ENCODE peak calls at places on chromosomes 1 and 21, in ten cellular contexts. D is dorsolateral prefrontal cortex, O is PC-3, R is upper lobe of right lung, A is psoas muscle, E is esophagus squamous epithelium, M is pancreas, N is coronary artery, P is epithelial cell of esophagus, F is brain microvascular endothelial cell. W is an unnamed sample.

GRCh38 chr21:45899317-45900033 is 82.1 kb upstream of the COL6A1 start:
- DNase-seq in D (no peak), O (no peak), R (no peak), A (no peak), E (no peak), M (no peak), N (no peak), P (no peak), F (no peak), W (no peak)

GRCh38 chr1:166479052-166479631 is 312.3 kb upstream of the FAM78B start:
- DNase-seq in D (peak), O (peak), R (no peak), A (peak), E (no peak), M (peak), N (no peak), P (peak), F (peak), W (peak)

GRCh38 chr21:44996501-44996921 is 56.7 kb downstream of the SLX9 start:
- DNase-seq in D (no peak), O (no peak), R (no peak), A (no peak), E (no peak), M (peak), N (no peak), P (no peak), F (no peak), W (no peak)

GRCh38 chr1:2300004-2300771 is 72.1 kb downstream of the SKI start:
- DNase-seq in D (no peak), O (no peak), R (no peak), A (no peak), E (no peak), M (no peak), N (no peak), P (no peak), F (no peak), W (no peak)

GRCh38 chr1:18140411-18140810 is 32.8 kb downstream of the IGSF21 start:
- DNase-seq in D (no peak), O (no peak), R (no peak), A (no peak), E (no peak), M (no peak), N (no peak), P (no peak), F (no peak), W (no peak)

GRCh38 chr1:208631516-208631915 is 387.3 kb upstream of the PLXNA2 start:
- DNase-seq in D (no peak), O (no peak), R (no peak), A (no peak), E (no peak), M (no peak), N (no peak), P (peak), F (no peak), W (no peak)

GRCh38 chr1:43843684-43844083 is 89.9 kb upstream of the ARTN start:
- DNase-seq in D (no peak), O (no peak), R (no peak), A (no peak), E (no peak), M (no peak), N (no peak), P (no peak), F (no peak), W (no peak)

GRCh38 chr1:151472852-151473731 is 13.8 kb upstream of the POGZ start:
- DNase-seq in D (no peak), O (peak), R (peak), A (peak), E (no peak), M (no peak), N (no peak), P (peak), F (peak), W (peak)

GRCh38 chr1:8818325-8818775 is 910 bp upstream of the RERE start:
- DNase-seq in D (no peak), O (peak), R (no peak), A (no peak), E (no peak), M (peak), N (no peak), P (peak), F (peak), W (peak)

GRCh38 chr1:237868814-237869600 is 21.7 kb downstream of the ZP4 start:
- DNase-seq in D (no peak), O (no peak), R (no peak), A (no peak), E (no peak), M (no peak), N (no peak), P (no peak), F (no peak), W (no peak)

GRCh38 chr21:38858429-38859205 is 52.9 kb downstream of the ETS2 start:
- DNase-seq in D (no peak), O (no peak), R (no peak), A (no peak), E (no peak), M (no peak), N (no peak), P (no peak), F (no peak), W (no peak)

GRCh38 chr1:79079770-79080169 is 73.2 kb upstream of the ADGRL4 start:
- DNase-seq in D (no peak), O (peak), R (no peak), A (no peak), E (no peak), M (no peak), N (no peak), P (peak), F (peak), W (peak)

GRCh38 chr1:58717979-58718378 is 18.1 kb upstream of the MYSM1 start:
- DNase-seq in D (no peak), O (no peak), R (no peak), A (no peak), E (no peak), M (no peak), N (no peak), P (no peak), F (no peak), W (no peak)

GRCh38 chr1:116175621-116176020 is 64.4 kb downstream of the MAB21L3 start:
- DNase-seq in D (no peak), O (no peak), R (no peak), A (no peak), E (no peak), M (no peak), N (no peak), P (no peak), F (no peak), W (no peak)

GRCh38 chr1:6033986-6034749 is 11.5 kb upstream of the KCNAB2 start:
- DNase-seq in D (peak), O (peak), R (no peak), A (peak), E (no peak), M (peak), N (no peak), P (peak), F (peak), W (peak)

GRCh38 chr1:199780948-199781347 is 246.6 kb upstream of the NR5A2 start:
- DNase-seq in D (no peak), O (peak), R (no peak), A (no peak), E (no peak), M (no peak), N (no peak), P (peak), F (no peak), W (peak)

GRCh38 chr1:200880212-200880611 is 7.4 kb downstream of the GPR25 start:
- DNase-seq in D (no peak), O (no peak), R (no peak), A (no peak), E (no peak), M (no peak), N (no peak), P (peak), F (no peak), W (no peak)

GRCh38 chr1:214451591-214451990 is 99.8 kb downstream of the PTPN14 start:
- DNase-seq in D (no peak), O (no peak), R (no peak), A (no peak), E (no peak), M (no peak), N (no peak), P (peak), F (no peak), W (no peak)

GRCh38 chr1:45488978-45489377 is 2.0 kb downstream of the TESK2 start:
- DNase-seq in D (no peak), O (no peak), R (no peak), A (no peak), E (no peak), M (no peak), N (no peak), P (no peak), F (no peak), W (no peak)
- H3K4me3 ChIP-seq in D (peak), O (peak), R (no peak), A (no peak), E (no peak), M (no peak), N (no peak), P (no peak), F (no peak), W (no peak)

GRCh38 chr1:75615664-75616435 is 4.9 kb upstream of the SLC44A5 start:
- DNase-seq in D (peak), O (peak), R (peak), A (peak), E (no peak), M (peak), N (peak), P (peak), F (no peak), W (peak)

GRCh38 chr1:75611014-75611413 is at the start of gene SLC44A5:
- DNase-seq in D (no peak), O (no peak), R (no peak), A (no peak), E (no peak), M (no peak), N (no peak), P (no peak), F (no peak), W (no peak)

GRCh38 chr1:75618382-75618781 is 7.5 kb upstream of the SLC44A5 start:
- DNase-seq in D (no peak), O (peak), R (no peak), A (no peak), E (no peak), M (no peak), N (no peak), P (peak), F (no peak), W (no peak)

GRCh38 chr1:75614455-75615379 is 3.8 kb upstream of the SLC44A5 start:
- DNase-seq in D (peak), O (peak), R (peak), A (peak), E (no peak), M (peak), N (no peak), P (no peak), F (no peak), W (peak)

GRCh38 chr1:75616436-75617433 is 5.8 kb upstream of the SLC44A5 start:
- DNase-seq in D (no peak), O (no peak), R (peak), A (peak), E (no peak), M (peak), N (no peak), P (peak), F (peak), W (peak)
- H3K4me3 ChIP-seq in D (peak), O (peak), R (peak), A (peak), E (peak), M (no peak), N (peak), P (no peak), F (peak), W (peak)

DNA sequence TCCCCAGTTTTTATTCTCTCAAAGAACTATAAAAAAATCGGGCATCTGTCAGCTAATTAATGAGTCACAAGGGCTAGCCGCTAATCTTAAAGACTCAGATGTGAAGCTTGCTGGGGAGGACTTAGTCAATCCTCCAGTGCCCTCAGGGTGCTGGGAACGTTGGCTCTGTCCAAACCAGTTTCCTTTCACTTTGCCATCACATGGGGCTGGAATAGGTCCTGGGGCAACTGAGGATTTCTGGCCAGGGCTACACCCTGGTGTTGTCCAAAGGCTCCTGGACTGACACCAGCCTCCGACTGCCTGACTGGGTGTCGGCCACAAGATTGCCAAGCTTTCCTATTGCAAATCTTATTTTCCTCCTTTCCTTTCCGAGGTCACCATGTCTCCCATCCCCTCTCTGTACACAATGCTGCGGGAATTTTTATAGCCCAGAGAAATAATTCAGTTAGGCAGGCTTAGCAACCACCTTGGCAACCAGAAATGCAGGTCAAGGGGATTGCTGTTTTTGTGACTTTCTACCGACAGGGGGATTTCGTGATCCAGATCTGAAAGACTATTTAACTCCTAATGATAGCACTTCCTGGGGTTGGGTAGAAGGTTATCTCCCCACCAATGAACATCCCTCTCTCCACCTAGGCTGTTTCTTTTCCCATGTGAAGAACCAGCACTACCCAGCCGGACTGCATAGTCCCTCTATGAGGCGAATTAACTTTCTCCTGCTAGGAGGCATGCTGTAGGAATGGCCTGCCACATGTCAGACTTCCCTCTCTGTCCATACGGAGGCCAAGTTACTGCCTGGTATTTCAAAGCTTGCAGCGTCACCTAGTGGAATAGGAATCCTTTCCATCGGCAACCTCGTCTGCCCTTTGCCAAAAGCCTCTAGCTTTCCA is 29.9 kb upstream of the CTBS start:
- DNase-seq in D (no peak), O (peak), R (no peak), A (peak), E (no peak), M (no peak), N (peak), P (peak), F (peak), W (peak)
- H3K4me3 ChIP-seq in D (peak), O (peak), R (peak), A (peak), E (peak), M (no peak), N (peak), P (no peak), F (peak), W (peak)

GRCh38 chr21:32858628-32859027 is 87.1 kb upstream of the PAXBP1 start:
- DNase-seq in D (no peak), O (no peak), R (no peak), A (no peak), E (no peak), M (no peak), N (no peak), P (no peak), F (no peak), W (no peak)
- H3K4me3 ChIP-seq in D (no peak), O (no peak), R (no peak), A (no peak), E (no peak), M (no peak), N (no peak), P (no peak), F (no peak), W (no peak)

GRCh38 chr21:32278068-32278467 is 781 bp downstream of the MIS18A start:
- DNase-seq in D (no peak), O (peak), R (no peak), A (no peak), E (no peak), M (no peak), N (no peak), P (peak), F (no peak), W (no peak)

GRCh38 chr21:32276671-32277070 is 2.2 kb downstream of the MIS18A start:
- DNase-seq in D (no peak), O (no peak), R (no peak), A (no peak), E (no peak), M (no peak), N (no peak), P (no peak), F (no peak), W (no peak)

GRCh38 chr21:32281531-32281930 is 2.7 kb upstream of the MIS18A start:
- DNase-seq in D (no peak), O (no peak), R (no peak), A (no peak), E (no peak), M (no peak), N (no peak), P (no peak), F (no peak), W (no peak)

GRCh38 chr21:32279377-32279680 is 480 bp upstream of the MIS18A start:
- DNase-seq in D (no peak), O (no peak), R (no peak), A (no peak), E (no peak), M (no peak), N (no peak), P (no peak), F (no peak), W (no peak)

GRCh38 chr21:32278518-32279376 is at the start of gene MIS18A:
- DNase-seq in D (peak), O (peak), R (peak), A (peak), E (peak), M (peak), N (peak), P (peak), F (peak), W (peak)
- H3K4me3 ChIP-seq in D (peak), O (peak), R (peak), A (peak), E (peak), M (peak), N (peak), P (peak), F (peak), W (peak)

GRCh38 chr1:16961297-16962124 is 18.9 kb downstream of the MFAP2 start:
- DNase-seq in D (no peak), O (no peak), R (no peak), A (no peak), E (no peak), M (no peak), N (no peak), P (no peak), F (no peak), W (no peak)
- H3K4me3 ChIP-seq in D (peak), O (peak), R (peak), A (peak), E (peak), M (peak), N (peak), P (no peak), F (peak), W (peak)

GRCh38 chr1:11444907-11445306 is 34.0 kb upstream of the DISP3 start:
- DNase-seq in D (no peak), O (no peak), R (no peak), A (no peak), E (no peak), M (no peak), N (no peak), P (no peak), F (no peak), W (no peak)
- H3K4me3 ChIP-seq in D (no peak), O (no peak), R (no peak), A (no peak), E (no peak), M (no peak), N (no peak), P (no peak), F (no peak), W (no peak)

GRCh38 chr1:202011994-202012393 is 1.6 kb downstream of the ELF3 start:
- DNase-seq in D (no peak), O (no peak), R (no peak), A (no peak), E (no peak), M (peak), N (no peak), P (no peak), F (no peak), W (no peak)
- H3K4me3 ChIP-seq in D (no peak), O (peak), R (peak), A (no peak), E (peak), M (peak), N (no peak), P (peak), F (no peak), W (no peak)

GRCh38 chr1:56390540-56390867 is 188.9 kb downstream of the PLPP3 start:
- DNase-seq in D (no peak), O (no peak), R (no peak), A (no peak), E (no peak), M (no peak), N (no peak), P (no peak), F (no peak), W (no peak)
- H3K4me3 ChIP-seq in D (no peak), O (peak), R (no peak), A (no peak), E (no peak), M (no peak), N (no peak), P (no peak), F (no peak), W (no peak)

DNA sequence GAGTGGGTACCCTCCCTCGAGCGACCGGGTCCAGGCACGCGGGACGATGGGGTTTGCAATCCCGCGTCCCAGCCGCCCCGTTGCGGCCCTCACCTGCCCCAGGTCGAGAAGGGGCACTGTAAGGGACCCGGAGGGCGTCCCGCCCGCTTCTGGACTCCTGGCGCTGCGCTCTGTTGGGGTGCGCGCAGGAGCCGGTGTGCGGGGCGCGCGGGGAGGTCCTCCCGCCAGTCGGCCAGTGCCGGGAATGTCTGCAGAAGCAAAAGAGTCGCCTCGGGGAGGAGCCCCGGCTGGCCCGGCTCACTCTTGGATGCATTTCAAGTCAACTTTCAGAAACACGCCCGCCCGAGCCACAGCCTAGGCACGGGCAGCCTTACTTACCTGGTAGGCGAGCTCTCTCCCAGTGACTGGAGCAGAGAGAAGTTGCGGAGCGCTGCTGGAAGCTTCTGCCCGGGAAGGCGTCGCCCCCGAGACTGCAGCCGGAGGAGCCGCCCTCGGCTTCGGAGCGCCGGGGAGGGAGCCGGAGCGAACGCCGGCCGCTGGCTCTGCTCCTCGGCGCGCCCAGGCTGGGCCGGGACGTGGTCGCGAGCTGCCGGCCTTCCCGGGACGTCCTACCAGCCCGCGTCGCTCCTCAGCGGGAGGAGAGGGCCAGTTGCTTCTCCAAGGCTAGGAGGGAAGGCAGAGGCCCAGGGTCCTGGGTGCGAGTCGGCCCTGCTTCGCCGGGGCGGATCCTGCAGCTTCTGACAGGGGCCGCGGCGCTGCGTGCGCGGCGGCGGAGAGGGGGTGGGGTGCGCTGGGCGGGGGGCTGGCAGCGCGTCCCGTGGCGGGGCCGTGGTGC is at the start of gene LMX1A:
- DNase-seq in D (no peak), O (no peak), R (no peak), A (peak), E (no peak), M (no peak), N (no peak), P (no peak), F (no peak), W (no peak)
- H3K4me3 ChIP-seq in D (peak), O (peak), R (peak), A (peak), E (peak), M (no peak), N (peak), P (no peak), F (no peak), W (peak)

W was measured in fibroblast of pulmonary artery.